ENCODE peak calls at places on chromosomes 4 and X, in ten cellular contexts. One of them, this sample, is unnamed.

GRCh38 chr4:114383055-114383454 is 215.6 kb upstream of the UGT8 start:
- DNase-seq in nephron progenitor cell: no peak
- DNase-seq in tibial nerve: no peak
- DNase-seq in fibroblast of pulmonary artery: no peak
- DNase-seq in uterus: no peak
- DNase-seq in pancreas: no peak
- DNase-seq in GM12865: no peak
- DNase-seq in suprapubic skin: no peak
- DNase-seq in fibroblast of the aortic adventitia: no peak
- DNase-seq in WERI-Rb-1: no peak
- DNase-seq in this sample: no peak

GRCh38 chr4:128225148-128225547 is 62.5 kb downstream of the PGRMC2 start:
- DNase-seq in fibroblast of pulmonary artery: peak; percentile 71
- DNase-seq in pancreas: no peak
- DNase-seq in GM12865: no peak
- DNase-seq in nephron progenitor cell: no peak
- DNase-seq in fibroblast of the aortic adventitia: peak; percentile 80
- DNase-seq in uterus: no peak
- DNase-seq in suprapubic skin: no peak
- DNase-seq in WERI-Rb-1: no peak
- DNase-seq in tibial nerve: no peak
- DNase-seq in this sample: no peak

GRCh38 chr4:15320116-15320515 is 107.7 kb upstream of the C1QTNF7 start:
- DNase-seq in GM12865: no peak
- DNase-seq in suprapubic skin: no peak
- DNase-seq in fibroblast of the aortic adventitia: no peak
- DNase-seq in uterus: no peak
- DNase-seq in nephron progenitor cell: no peak
- DNase-seq in pancreas: no peak
- DNase-seq in tibial nerve: no peak
- DNase-seq in WERI-Rb-1: no peak
- DNase-seq in fibroblast of pulmonary artery: no peak
- DNase-seq in this sample: no peak

GRCh38 chr4:86033171-86033570 is 326.7 kb downstream of the MAPK10 start:
- DNase-seq in fibroblast of pulmonary artery: peak; percentile 94
- DNase-seq in fibroblast of the aortic adventitia: peak; percentile 97
- DNase-seq in uterus: peak; percentile 40
- DNase-seq in GM12865: no peak
- DNase-seq in pancreas: no peak
- DNase-seq in tibial nerve: peak; percentile 32
- DNase-seq in WERI-Rb-1: no peak
- DNase-seq in nephron progenitor cell: no peak
- DNase-seq in suprapubic skin: peak; percentile 63
- DNase-seq in this sample: no peak

GRCh38 chrX:153684447-153685178 is 3.1 kb upstream of the SLC6A8 start:
- DNase-seq in tibial nerve: no peak
- DNase-seq in fibroblast of the aortic adventitia: no peak
- DNase-seq in suprapubic skin: peak; percentile 51
- DNase-seq in WERI-Rb-1: peak; percentile 86
- DNase-seq in nephron progenitor cell: no peak
- DNase-seq in GM12865: no peak
- DNase-seq in pancreas: peak; percentile 12
- DNase-seq in uterus: peak; percentile 14
- DNase-seq in fibroblast of pulmonary artery: no peak
- DNase-seq in this sample: no peak

GRCh38 chrX:53281321-53281822 is at the start of gene IQSEC2:
- DNase-seq in suprapubic skin: peak; percentile 92
- DNase-seq in pancreas: peak; percentile 86
- DNase-seq in WERI-Rb-1: peak; percentile 34
- DNase-seq in GM12865: no peak
- DNase-seq in fibroblast of the aortic adventitia: peak; percentile 76
- DNase-seq in nephron progenitor cell: peak; percentile 61
- DNase-seq in tibial nerve: peak; percentile 69
- DNase-seq in fibroblast of pulmonary artery: peak; percentile 77
- DNase-seq in uterus: peak; percentile 92
- DNase-seq in this sample: no peak

GRCh38 chrX:116873678-116874077 is 410.9 kb upstream of the CT83 start:
- DNase-seq in WERI-Rb-1: no peak
- DNase-seq in pancreas: no peak
- DNase-seq in fibroblast of the aortic adventitia: no peak
- DNase-seq in tibial nerve: no peak
- DNase-seq in nephron progenitor cell: no peak
- DNase-seq in GM12865: no peak
- DNase-seq in suprapubic skin: no peak
- DNase-seq in fibroblast of pulmonary artery: peak; percentile 10
- DNase-seq in uterus: no peak
- DNase-seq in this sample: no peak

GRCh38 chr4:76753814-76754213 is 144.1 kb downstream of the SOWAHB start:
- DNase-seq in uterus: no peak
- DNase-seq in suprapubic skin: no peak
- DNase-seq in nephron progenitor cell: no peak
- DNase-seq in pancreas: no peak
- DNase-seq in WERI-Rb-1: no peak
- DNase-seq in fibroblast of pulmonary artery: peak; percentile 87
- DNase-seq in fibroblast of the aortic adventitia: peak; percentile 77
- DNase-seq in tibial nerve: no peak
- DNase-seq in GM12865: no peak
- DNase-seq in this sample: no peak

GRCh38 chr4:183797445-183798248 is 107.5 kb upstream of the STOX2 start:
- DNase-seq in tibial nerve: no peak
- DNase-seq in nephron progenitor cell: peak; percentile 70
- DNase-seq in pancreas: peak; percentile 44
- DNase-seq in GM12865: no peak
- DNase-seq in fibroblast of the aortic adventitia: peak; percentile 3
- DNase-seq in uterus: no peak
- DNase-seq in suprapubic skin: no peak
- DNase-seq in WERI-Rb-1: peak; percentile 71
- DNase-seq in fibroblast of pulmonary artery: peak; percentile 7
- DNase-seq in this sample: peak; percentile 29

GRCh38 chrX:16772460-16772859 is 13.8 kb upstream of the TXLNG start:
- DNase-seq in GM12865: no peak
- DNase-seq in suprapubic skin: no peak
- DNase-seq in pancreas: no peak
- DNase-seq in uterus: no peak
- DNase-seq in tibial nerve: no peak
- DNase-seq in fibroblast of pulmonary artery: peak; percentile 1
- DNase-seq in nephron progenitor cell: no peak
- DNase-seq in fibroblast of the aortic adventitia: no peak
- DNase-seq in WERI-Rb-1: no peak
- DNase-seq in this sample: no peak

GRCh38 chrX:17377047-17377692 is 2.2 kb downstream of the NHS start:
- DNase-seq in pancreas: peak; percentile 13
- DNase-seq in tibial nerve: peak; percentile 16
- DNase-seq in GM12865: no peak
- DNase-seq in nephron progenitor cell: peak; percentile 67
- DNase-seq in suprapubic skin: no peak
- DNase-seq in fibroblast of pulmonary artery: peak; percentile 19
- DNase-seq in uterus: peak; percentile 43
- DNase-seq in fibroblast of the aortic adventitia: peak; percentile 51
- DNase-seq in WERI-Rb-1: no peak
- DNase-seq in this sample: peak; percentile 47

GRCh38 chr4:6271701-6272465 is 2.2 kb downstream of the WFS1 start:
- DNase-seq in GM12865: no peak
- DNase-seq in tibial nerve: no peak
- DNase-seq in suprapubic skin: no peak
- DNase-seq in pancreas: no peak
- DNase-seq in WERI-Rb-1: no peak
- DNase-seq in fibroblast of pulmonary artery: no peak
- DNase-seq in fibroblast of the aortic adventitia: no peak
- DNase-seq in uterus: no peak
- DNase-seq in nephron progenitor cell: no peak
- DNase-seq in this sample: no peak

GRCh38 chr4:93313207-93313606 is 515.3 kb upstream of the ATOH1 start:
- DNase-seq in suprapubic skin: no peak
- DNase-seq in uterus: no peak
- DNase-seq in WERI-Rb-1: no peak
- DNase-seq in fibroblast of the aortic adventitia: no peak
- DNase-seq in nephron progenitor cell: no peak
- DNase-seq in tibial nerve: no peak
- DNase-seq in GM12865: no peak
- DNase-seq in pancreas: no peak
- DNase-seq in fibroblast of pulmonary artery: peak; percentile 27
- DNase-seq in this sample: no peak

GRCh38 chr4:181637186-181638105 is 605.8 kb upstream of the TENM3 start:
- DNase-seq in pancreas: no peak
- DNase-seq in tibial nerve: no peak
- DNase-seq in WERI-Rb-1: no peak
- DNase-seq in GM12865: no peak
- DNase-seq in suprapubic skin: no peak
- DNase-seq in nephron progenitor cell: no peak
- DNase-seq in uterus: no peak
- DNase-seq in fibroblast of pulmonary artery: no peak
- DNase-seq in fibroblast of the aortic adventitia: peak; percentile 27
- DNase-seq in this sample: no peak

GRCh38 chr4:60656171-60656570 is 544.0 kb upstream of the ADGRL3 start:
- DNase-seq in fibroblast of the aortic adventitia: peak; percentile 48
- DNase-seq in uterus: no peak
- DNase-seq in GM12865: no peak
- DNase-seq in fibroblast of pulmonary artery: no peak
- DNase-seq in pancreas: no peak
- DNase-seq in WERI-Rb-1: no peak
- DNase-seq in suprapubic skin: no peak
- DNase-seq in nephron progenitor cell: no peak
- DNase-seq in tibial nerve: no peak
- DNase-seq in this sample: no peak
- TF ChIP-seq CTCF in fibroblast of the aortic adventitia: no peak
- TF ChIP-seq CTCF in uterus: no peak
- TF ChIP-seq CTCF in GM12865: no peak
- TF ChIP-seq CTCF in fibroblast of pulmonary artery: no peak
- TF ChIP-seq CTCF in pancreas: no peak
- TF ChIP-seq CTCF in WERI-Rb-1: peak; percentile 11
- TF ChIP-seq CTCF in suprapubic skin: no peak
- TF ChIP-seq CTCF in nephron progenitor cell: no peak
- TF ChIP-seq CTCF in tibial nerve: no peak
- TF ChIP-seq CTCF in this sample: no peak

DNA sequence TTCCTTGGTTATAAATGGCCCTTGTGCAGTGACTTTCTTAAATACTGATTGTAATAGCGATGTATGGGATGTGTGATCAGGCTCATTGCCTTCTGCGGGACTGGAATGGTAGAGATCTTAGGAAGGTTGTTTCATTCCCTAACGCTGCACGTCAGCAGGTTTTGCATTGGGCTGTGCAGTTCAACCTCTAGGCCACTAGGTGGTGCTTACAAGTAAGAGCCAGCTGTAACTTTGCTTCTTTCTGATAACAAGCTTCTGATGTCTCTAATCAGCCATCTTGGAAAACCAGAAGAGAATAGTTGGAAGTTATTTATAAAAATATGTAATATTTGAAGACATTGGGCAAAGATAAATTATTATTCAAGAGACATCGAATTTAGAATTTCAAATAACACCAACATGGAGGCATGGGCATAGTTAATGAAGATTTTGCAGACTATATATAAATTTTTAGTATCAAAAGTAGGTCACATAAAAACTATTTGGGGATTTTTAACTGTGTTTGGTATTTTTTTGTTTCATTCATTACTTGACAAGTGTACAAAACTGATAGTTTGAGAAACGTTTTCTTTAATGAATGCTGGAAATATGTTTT is 339.7 kb upstream of the PCDH7 start:
- DNase-seq in pancreas: no peak
- DNase-seq in uterus: no peak
- DNase-seq in fibroblast of pulmonary artery: peak; percentile 87
- DNase-seq in tibial nerve: no peak
- DNase-seq in suprapubic skin: no peak
- DNase-seq in GM12865: peak; percentile 68
- DNase-seq in fibroblast of the aortic adventitia: peak; percentile 76
- DNase-seq in nephron progenitor cell: peak; percentile 54
- DNase-seq in WERI-Rb-1: peak; percentile 72
- DNase-seq in this sample: peak; percentile 38
- TF ChIP-seq CTCF in pancreas: peak; percentile 56
- TF ChIP-seq CTCF in uterus: no peak
- TF ChIP-seq CTCF in fibroblast of pulmonary artery: peak; percentile 100
- TF ChIP-seq CTCF in tibial nerve: peak; percentile 28
- TF ChIP-seq CTCF in suprapubic skin: no peak
- TF ChIP-seq CTCF in GM12865: peak; percentile 87
- TF ChIP-seq CTCF in fibroblast of the aortic adventitia: peak; percentile 97
- TF ChIP-seq CTCF in nephron progenitor cell: peak; percentile 82
- TF ChIP-seq CTCF in WERI-Rb-1: peak; percentile 94
- TF ChIP-seq CTCF in this sample: peak; percentile 63

GRCh38 chr4:56118055-56118454 is 169.3 kb downstream of the CEP135 start:
- DNase-seq in nephron progenitor cell: no peak
- DNase-seq in suprapubic skin: no peak
- DNase-seq in uterus: no peak
- DNase-seq in fibroblast of the aortic adventitia: no peak
- DNase-seq in tibial nerve: no peak
- DNase-seq in fibroblast of pulmonary artery: no peak
- DNase-seq in WERI-Rb-1: peak; percentile 44
- DNase-seq in GM12865: no peak
- DNase-seq in pancreas: no peak
- DNase-seq in this sample: no peak

GRCh38 chr4:56106755-56107154 is 158.0 kb downstream of the CEP135 start:
- DNase-seq in pancreas: no peak
- DNase-seq in suprapubic skin: no peak
- DNase-seq in tibial nerve: no peak
- DNase-seq in fibroblast of pulmonary artery: no peak
- DNase-seq in WERI-Rb-1: no peak
- DNase-seq in uterus: no peak
- DNase-seq in GM12865: no peak
- DNase-seq in fibroblast of the aortic adventitia: no peak
- DNase-seq in nephron progenitor cell: no peak
- DNase-seq in this sample: no peak

DNA sequence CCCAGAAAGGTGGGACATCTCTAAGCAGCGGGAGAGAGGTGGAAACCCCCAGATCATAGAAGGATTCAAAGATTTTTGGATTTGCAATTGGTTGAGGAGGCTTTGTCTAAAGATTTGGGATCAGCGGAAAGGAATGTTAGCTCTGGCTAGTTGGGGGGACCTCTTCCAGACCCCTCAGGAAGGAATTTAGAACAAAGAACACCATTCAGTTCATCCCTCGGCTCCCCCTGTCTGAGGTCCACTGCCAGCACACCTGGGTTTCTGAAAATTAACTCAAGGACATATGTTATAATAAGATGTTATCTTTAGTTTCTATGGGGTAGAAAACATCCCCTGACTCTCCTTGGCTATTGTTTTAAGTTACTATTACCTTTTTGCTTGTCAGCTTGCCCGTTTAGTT is 163.6 kb downstream of the CEP135 start:
- DNase-seq in pancreas: no peak
- DNase-seq in WERI-Rb-1: no peak
- DNase-seq in fibroblast of the aortic adventitia: no peak
- DNase-seq in tibial nerve: no peak
- DNase-seq in suprapubic skin: no peak
- DNase-seq in uterus: no peak
- DNase-seq in fibroblast of pulmonary artery: no peak
- DNase-seq in GM12865: no peak
- DNase-seq in nephron progenitor cell: no peak
- DNase-seq in this sample: no peak
- TF ChIP-seq CTCF in pancreas: no peak
- TF ChIP-seq CTCF in WERI-Rb-1: peak; percentile 29
- TF ChIP-seq CTCF in fibroblast of the aortic adventitia: no peak
- TF ChIP-seq CTCF in tibial nerve: no peak
- TF ChIP-seq CTCF in suprapubic skin: no peak
- TF ChIP-seq CTCF in uterus: no peak
- TF ChIP-seq CTCF in fibroblast of pulmonary artery: no peak
- TF ChIP-seq CTCF in GM12865: no peak
- TF ChIP-seq CTCF in nephron progenitor cell: no peak
- TF ChIP-seq CTCF in this sample: no peak

GRCh38 chr4:83455300-83456183 is at the start of the genes HELQ and MRPS18C:
- DNase-seq in GM12865: peak; percentile 99
- DNase-seq in WERI-Rb-1: peak; percentile 96
- DNase-seq in suprapubic skin: peak; percentile 99
- DNase-seq in pancreas: peak; percentile 97
- DNase-seq in fibroblast of pulmonary artery: peak; percentile 100
- DNase-seq in fibroblast of the aortic adventitia: peak; percentile 99
- DNase-seq in tibial nerve: peak; percentile 98
- DNase-seq in nephron progenitor cell: peak; percentile 89
- DNase-seq in uterus: peak; percentile 98
- DNase-seq in this sample: peak; percentile 99
- TF ChIP-seq CTCF in GM12865: peak; percentile 4
- TF ChIP-seq CTCF in WERI-Rb-1: peak; percentile 21
- TF ChIP-seq CTCF in suprapubic skin: no peak
- TF ChIP-seq CTCF in pancreas: no peak
- TF ChIP-seq CTCF in fibroblast of pulmonary artery: peak; percentile 24
- TF ChIP-seq CTCF in fibroblast of the aortic adventitia: peak; percentile 40
- TF ChIP-seq CTCF in tibial nerve: peak; percentile 21
- TF ChIP-seq CTCF in nephron progenitor cell: no peak
- TF ChIP-seq CTCF in uterus: peak; percentile 24
- TF ChIP-seq CTCF in this sample: no peak

This sample was measured in activated CD8-positive, alpha-beta T cell treated with anti-CD3 and anti-CD28 coated beads for 36 hours.